ENCODE peak calls at places on chromosomes 4 and X, in eight cellular contexts. One of them, this sample, is unnamed.

GRCh38 chr4:151537726-151538125 is 128.8 kb downstream of the FHIP1A start:
- DNase-seq in ovary: no peak
- DNase-seq in GM23248: peak
- DNase-seq in hippocampal formation: peak
- DNase-seq in globus pallidus: peak
- DNase-seq in body of pancreas: no peak
- DNase-seq in DMS153: no peak
- DNase-seq in dermis microvascular lymphatic vessel endothelial cell: no peak
- DNase-seq in this sample: no peak

GRCh38 chrX:136953867-136954787 is 73.6 kb upstream of the RBMX start:
- DNase-seq in GM23248: peak
- DNase-seq in dermis microvascular lymphatic vessel endothelial cell: peak
- DNase-seq in ovary: peak
- DNase-seq in hippocampal formation: peak
- DNase-seq in body of pancreas: peak
- DNase-seq in globus pallidus: peak
- DNase-seq in DMS153: peak
- DNase-seq in this sample: no peak

GRCh38 chr4:102610007-102610406 is 108.8 kb downstream of the NFKB1 start:
- DNase-seq in dermis microvascular lymphatic vessel endothelial cell: no peak
- DNase-seq in hippocampal formation: peak
- DNase-seq in body of pancreas: no peak
- DNase-seq in GM23248: no peak
- DNase-seq in globus pallidus: no peak
- DNase-seq in DMS153: no peak
- DNase-seq in ovary: no peak
- DNase-seq in this sample: no peak

GRCh38 chr4:157220026-157220881 is at the start of gene GRIA2:
- DNase-seq in globus pallidus: peak
- DNase-seq in GM23248: peak
- DNase-seq in hippocampal formation: peak
- DNase-seq in DMS153: peak
- DNase-seq in ovary: no peak
- DNase-seq in dermis microvascular lymphatic vessel endothelial cell: peak
- DNase-seq in body of pancreas: peak
- DNase-seq in this sample: no peak

GRCh38 chrX:153646620-153647373 is at the start of gene DUSP9:
- DNase-seq in body of pancreas: peak
- DNase-seq in globus pallidus: no peak
- DNase-seq in ovary: peak
- DNase-seq in GM23248: peak
- DNase-seq in hippocampal formation: no peak
- DNase-seq in DMS153: peak
- DNase-seq in dermis microvascular lymphatic vessel endothelial cell: peak
- DNase-seq in this sample: no peak

GRCh38 chrX:84144281-84144680 is 43.7 kb downstream of the RPS6KA6 start:
- DNase-seq in dermis microvascular lymphatic vessel endothelial cell: no peak
- DNase-seq in GM23248: peak
- DNase-seq in ovary: no peak
- DNase-seq in hippocampal formation: no peak
- DNase-seq in DMS153: no peak
- DNase-seq in body of pancreas: no peak
- DNase-seq in globus pallidus: no peak
- DNase-seq in this sample: no peak

GRCh38 chr4:145852256-145852839 is 86.3 kb downstream of the ZNF827 start:
- DNase-seq in body of pancreas: no peak
- DNase-seq in globus pallidus: no peak
- DNase-seq in GM23248: peak
- DNase-seq in ovary: no peak
- DNase-seq in dermis microvascular lymphatic vessel endothelial cell: no peak
- DNase-seq in hippocampal formation: no peak
- DNase-seq in DMS153: no peak
- DNase-seq in this sample: no peak

GRCh38 chr4:129146639-129147038 is 50.7 kb downstream of the C4orf33 start:
- DNase-seq in GM23248: no peak
- DNase-seq in body of pancreas: no peak
- DNase-seq in globus pallidus: no peak
- DNase-seq in dermis microvascular lymphatic vessel endothelial cell: no peak
- DNase-seq in DMS153: no peak
- DNase-seq in ovary: no peak
- DNase-seq in hippocampal formation: no peak
- DNase-seq in this sample: no peak

GRCh38 chr4:181976743-181977142 is 266.5 kb upstream of the TENM3 start:
- DNase-seq in globus pallidus: no peak
- DNase-seq in hippocampal formation: no peak
- DNase-seq in dermis microvascular lymphatic vessel endothelial cell: no peak
- DNase-seq in ovary: no peak
- DNase-seq in DMS153: no peak
- DNase-seq in GM23248: no peak
- DNase-seq in body of pancreas: no peak
- DNase-seq in this sample: no peak

GRCh38 chrX:149079805-149080406 is 425.2 kb downstream of the IDS start:
- DNase-seq in globus pallidus: no peak
- DNase-seq in ovary: no peak
- DNase-seq in body of pancreas: no peak
- DNase-seq in GM23248: no peak
- DNase-seq in DMS153: no peak
- DNase-seq in hippocampal formation: no peak
- DNase-seq in dermis microvascular lymphatic vessel endothelial cell: no peak
- DNase-seq in this sample: no peak

GRCh38 chr4:2689114-2689513 is 67.0 kb downstream of the TNIP2 start:
- DNase-seq in body of pancreas: no peak
- DNase-seq in ovary: no peak
- DNase-seq in dermis microvascular lymphatic vessel endothelial cell: no peak
- DNase-seq in globus pallidus: no peak
- DNase-seq in DMS153: no peak
- DNase-seq in hippocampal formation: no peak
- DNase-seq in GM23248: no peak
- DNase-seq in this sample: no peak

GRCh38 chr4:41514169-41514568 is 23.8 kb upstream of the LIMCH1 start:
- DNase-seq in globus pallidus: no peak
- DNase-seq in DMS153: no peak
- DNase-seq in dermis microvascular lymphatic vessel endothelial cell: no peak
- DNase-seq in ovary: no peak
- DNase-seq in hippocampal formation: no peak
- DNase-seq in body of pancreas: no peak
- DNase-seq in GM23248: no peak
- DNase-seq in this sample: no peak

This sample was measured in BJ.